ENCODE peak calls at places on chromosomes 12 and 14, in four cellular contexts. T, U, N and R are unnamed samples.

GRCh38 chr14:64200170-64200569 is 94.0 kb downstream of the ESR2 start:
- DNase-seq in T (no peak), U (no peak), N (no peak), R (no peak)

GRCh38 chr12:2633176-2633824 is 161.5 kb upstream of the FKBP4 start:
- DNase-seq in U (no peak), N (no peak), T (no peak), R (no peak)

GRCh38 chr12:27305673-27306504 is 26.7 kb upstream of the BMAL2 start:
- DNase-seq in T (peak), U (peak), N (no peak), R (peak)

GRCh38 chr12:47990351-47991105 is 13.7 kb downstream of the COL2A1 start:
- DNase-seq in T (peak), U (no peak), N (peak), R (peak)

GRCh38 chr12:89992668-89993401 is 284.2 kb upstream of the ATP2B1 start:
- DNase-seq in N (no peak), T (no peak), U (no peak), R (no peak)

GRCh38 chr12:123388218-123388947 is 4.5 kb downstream of the KMT5A start:
- DNase-seq in N (peak), T (peak), U (peak), R (peak)

GRCh38 chr12:106342397-106343212 is 14.9 kb upstream of the POLR3B start:
- DNase-seq in T (peak), U (peak), N (no peak), R (peak)

GRCh38 chr12:48442191-48442828 is 30.0 kb upstream of the ANP32D start:
- DNase-seq in N (no peak), T (no peak), U (no peak), R (no peak)

GRCh38 chr12:102966200-102966941 is 8.9 kb downstream of the ASCL1 start:
- DNase-seq in T (no peak), N (no peak), U (no peak), R (no peak)

GRCh38 chr12:20950248-20950647 is 139.7 kb downstream of the SLCO1B3 start:
- DNase-seq in N (no peak), T (no peak), U (peak), R (peak)

GRCh38 chr12:52241205-52241842 is 8.3 kb downstream of the KRT7 start:
- DNase-seq in T (peak), N (no peak), U (no peak), R (no peak)

GRCh38 chr14:47674546-47675238 is 713 bp downstream of the MDGA2 start:
- DNase-seq in N (no peak), T (no peak), U (no peak), R (no peak)

GRCh38 chr12:44431647-44432352 is 444.3 kb downstream of the NELL2 start:
- DNase-seq in N (no peak), U (no peak), T (no peak), R (no peak)

GRCh38 chr12:76025601-76026575 is 5.7 kb downstream of the PHLDA1 start:
- DNase-seq in U (no peak), T (peak), N (no peak), R (peak)

GRCh38 chr14:100417466-100417865 is 94.3 kb downstream of the SLC25A47 start:
- DNase-seq in T (peak), U (peak), N (no peak), R (peak)